ENCODE peak calls at places on chromosomes 11 and 22, in ten cellular contexts. V is GOT3; X is keratinocyte; Y is body of pancreas; I is activated gamma-delta T cell; M is NCI-H2029 treated with DMSO at 0.1 percent for 48 hours; U is lower lobe of right lung; G is stimulated activated CD8-positive, alpha-beta memory T cell treated with anti-CD3 and anti-CD28 coated beads, Interleukin-4, amount 100 ng/mL, for 1 hour; Z is RCC 7860; O is activated naive CD4-positive, alpha-beta T cell. W is an unnamed sample.

GRCh38 chr11:59182457-59183151 is 10.7 kb downstream of the DTX4 start:
- DNase-seq in V (no peak), X (no peak), Y (no peak), I (no peak), M (no peak), U (no peak), G (no peak), Z (no peak), O (no peak), W (no peak)

GRCh38 chr11:129115652-129116585 is 76.2 kb downstream of the ARHGAP32 start:
- DNase-seq in V (no peak), X (no peak), Y (no peak), I (no peak), M (no peak), U (no peak), G (no peak), Z (peak), O (no peak), W (peak)

GRCh38 chr11:22822204-22822603 is 7.4 kb downstream of the SVIP start:
- DNase-seq in V (no peak), X (no peak), Y (no peak), I (no peak), M (no peak), U (no peak), G (no peak), Z (no peak), O (no peak), W (no peak)

GRCh38 chr22:25069758-25070461 is 117.4 kb downstream of the KIAA1671 start:
- DNase-seq in V (no peak), X (no peak), Y (no peak), I (no peak), M (no peak), U (no peak), G (no peak), Z (no peak), O (no peak), W (peak)

GRCh38 chr11:35558468-35558867 is 33.1 kb upstream of the PAMR1 start:
- DNase-seq in V (no peak), X (no peak), Y (no peak), I (no peak), M (no peak), U (no peak), G (no peak), Z (no peak), O (no peak), W (no peak)

GRCh38 chr11:89491141-89491690 is at the start of gene NOX4:
- DNase-seq in V (no peak), X (no peak), Y (peak), I (peak), M (no peak), U (peak), G (no peak), Z (no peak), O (no peak), W (no peak)

GRCh38 chr22:49499433-49500075 is 328.1 kb downstream of the BRD1 start:
- DNase-seq in V (no peak), X (no peak), Y (no peak), I (no peak), M (no peak), U (no peak), G (no peak), Z (no peak), O (no peak), W (no peak)

GRCh38 chr11:13260963-13261599 is 16.5 kb upstream of the BMAL1 start:
- DNase-seq in V (no peak), X (no peak), Y (no peak), I (no peak), M (no peak), U (no peak), G (no peak), Z (peak), O (no peak), W (no peak)

GRCh38 chr11:70315726-70316125 is 45.2 kb downstream of the PPFIA1 start:
- DNase-seq in V (no peak), X (no peak), Y (no peak), I (no peak), M (no peak), U (no peak), G (no peak), Z (no peak), O (no peak), W (no peak)

GRCh38 chr22:37636186-37636948 is 3.1 kb upstream of the SH3BP1 start:
- DNase-seq in V (no peak), X (no peak), Y (no peak), I (no peak), M (no peak), U (no peak), G (no peak), Z (peak), O (no peak), W (peak)

GRCh38 chr22:33451851-33452469 is 393.8 kb upstream of the SYN3 start:
- DNase-seq in V (no peak), X (no peak), Y (no peak), I (no peak), M (peak), U (no peak), G (no peak), Z (no peak), O (no peak), W (peak)

GRCh38 chr11:128894296-128894681 is 3.1 kb downstream of the KCNJ5 start:
- DNase-seq in V (no peak), X (no peak), Y (no peak), I (no peak), M (no peak), U (no peak), G (no peak), Z (no peak), O (no peak), W (no peak)

GRCh38 chr11:28049338-28050216 is 58.4 kb downstream of the KIF18A start:
- DNase-seq in V (no peak), X (no peak), Y (no peak), I (no peak), M (no peak), U (no peak), G (no peak), Z (peak), O (no peak), W (peak)

GRCh38 chr11:134330611-134331564 is 900 bp upstream of the GLB1L2 start:
- DNase-seq in V (no peak), X (no peak), Y (no peak), I (no peak), M (no peak), U (no peak), G (no peak), Z (no peak), O (no peak), W (no peak)

GRCh38 chr11:65488273-65489058 is 10.4 kb upstream of the MALAT1 start:
- DNase-seq in V (no peak), X (no peak), Y (peak), I (no peak), M (no peak), U (no peak), G (no peak), Z (peak), O (no peak), W (peak)

GRCh38 chr11:36073411-36074203 is 129.7 kb downstream of the LDLRAD3 start:
- DNase-seq in V (no peak), X (no peak), Y (peak), I (no peak), M (no peak), U (no peak), G (no peak), Z (no peak), O (no peak), W (peak)

GRCh38 chr11:70573701-70574151 is 175.4 kb downstream of the CTTN start:
- DNase-seq in V (no peak), X (no peak), Y (no peak), I (no peak), M (no peak), U (peak), G (no peak), Z (no peak), O (no peak), W (no peak)

GRCh38 chr11:134920851-134921608 is 509.0 kb upstream of the B3GAT1 start:
- DNase-seq in V (no peak), X (no peak), Y (no peak), I (no peak), M (no peak), U (no peak), G (no peak), Z (no peak), O (no peak), W (no peak)

GRCh38 chr22:48135641-48136040 is 1373.2 kb downstream of the TBC1D22A start:
- DNase-seq in V (no peak), X (no peak), Y (no peak), I (no peak), M (peak), U (no peak), G (no peak), Z (no peak), O (no peak), W (no peak)